ENCODE peak calls at places on chromosomes 12 and 14, in six cellular contexts. One of them, this sample, is unnamed.
A peak's percentile ranks its signal among the peaks of the same experiment; 100 is the strongest.

GRCh38 chr12:106246891-106247730 is 709 bp downstream of the CKAP4 start:
- DNase-seq in MV-4-11: peak; percentile 12
- DNase-seq in GM12864: no peak
- DNase-seq in naive B cell: peak; percentile 48
- DNase-seq in fibroblast of pulmonary artery: peak; percentile 68
- DNase-seq in stimulated activated CD4-positive, alpha-beta T cell treated with anti-CD3 and anti-CD28 coated beads, TNF-alpha, amount 100 ng/mL, for 1 hour: no peak
- DNase-seq in this sample: peak; percentile 51

GRCh38 chr12:7373226-7373625 is 69.4 kb downstream of the ACSM4 start:
- DNase-seq in GM12864: no peak
- DNase-seq in MV-4-11: no peak
- DNase-seq in stimulated activated CD4-positive, alpha-beta T cell treated with anti-CD3 and anti-CD28 coated beads, TNF-alpha, amount 100 ng/mL, for 1 hour: no peak
- DNase-seq in fibroblast of pulmonary artery: no peak
- DNase-seq in naive B cell: no peak
- DNase-seq in this sample: no peak

GRCh38 chr14:35349966-35350365 is 54.6 kb downstream of the NFKBIA start:
- DNase-seq in naive B cell: no peak
- DNase-seq in stimulated activated CD4-positive, alpha-beta T cell treated with anti-CD3 and anti-CD28 coated beads, TNF-alpha, amount 100 ng/mL, for 1 hour: no peak
- DNase-seq in GM12864: no peak
- DNase-seq in fibroblast of pulmonary artery: no peak
- DNase-seq in MV-4-11: no peak
- DNase-seq in this sample: no peak

GRCh38 chr14:92684801-92685560 is 63.4 kb downstream of the LGMN start:
- DNase-seq in GM12864: no peak
- DNase-seq in MV-4-11: no peak
- DNase-seq in fibroblast of pulmonary artery: no peak
- DNase-seq in naive B cell: no peak
- DNase-seq in stimulated activated CD4-positive, alpha-beta T cell treated with anti-CD3 and anti-CD28 coated beads, TNF-alpha, amount 100 ng/mL, for 1 hour: no peak
- DNase-seq in this sample: no peak

GRCh38 chr14:96945721-96946120 is 148.5 kb downstream of the VRK1 start:
- DNase-seq in stimulated activated CD4-positive, alpha-beta T cell treated with anti-CD3 and anti-CD28 coated beads, TNF-alpha, amount 100 ng/mL, for 1 hour: no peak
- DNase-seq in naive B cell: no peak
- DNase-seq in GM12864: no peak
- DNase-seq in MV-4-11: no peak
- DNase-seq in fibroblast of pulmonary artery: no peak
- DNase-seq in this sample: no peak

GRCh38 chr12:26790645-26790994 is 42.4 kb downstream of the ITPR2 start:
- DNase-seq in naive B cell: no peak
- DNase-seq in fibroblast of pulmonary artery: no peak
- DNase-seq in stimulated activated CD4-positive, alpha-beta T cell treated with anti-CD3 and anti-CD28 coated beads, TNF-alpha, amount 100 ng/mL, for 1 hour: no peak
- DNase-seq in GM12864: no peak
- DNase-seq in MV-4-11: no peak
- DNase-seq in this sample: no peak

GRCh38 chr12:9792961-9793617 is 32.4 kb upstream of the CD69 start:
- DNase-seq in naive B cell: no peak
- DNase-seq in GM12864: no peak
- DNase-seq in MV-4-11: no peak
- DNase-seq in stimulated activated CD4-positive, alpha-beta T cell treated with anti-CD3 and anti-CD28 coated beads, TNF-alpha, amount 100 ng/mL, for 1 hour: no peak
- DNase-seq in fibroblast of pulmonary artery: peak; percentile 58
- DNase-seq in this sample: no peak

GRCh38 chr12:68403711-68404110 is 71.5 kb upstream of the MDM1 start:
- DNase-seq in fibroblast of pulmonary artery: no peak
- DNase-seq in MV-4-11: no peak
- DNase-seq in stimulated activated CD4-positive, alpha-beta T cell treated with anti-CD3 and anti-CD28 coated beads, TNF-alpha, amount 100 ng/mL, for 1 hour: no peak
- DNase-seq in naive B cell: no peak
- DNase-seq in GM12864: no peak
- DNase-seq in this sample: no peak

GRCh38 chr12:44835641-44836379 is 40.3 kb downstream of the NELL2 start:
- DNase-seq in fibroblast of pulmonary artery: no peak
- DNase-seq in GM12864: no peak
- DNase-seq in MV-4-11: no peak
- DNase-seq in stimulated activated CD4-positive, alpha-beta T cell treated with anti-CD3 and anti-CD28 coated beads, TNF-alpha, amount 100 ng/mL, for 1 hour: no peak
- DNase-seq in naive B cell: no peak
- DNase-seq in this sample: no peak

GRCh38 chr12:117101953-117102833 is 3.0 kb upstream of the TESC start:
- DNase-seq in naive B cell: no peak
- DNase-seq in MV-4-11: no peak
- DNase-seq in fibroblast of pulmonary artery: no peak
- DNase-seq in stimulated activated CD4-positive, alpha-beta T cell treated with anti-CD3 and anti-CD28 coated beads, TNF-alpha, amount 100 ng/mL, for 1 hour: no peak
- DNase-seq in GM12864: no peak
- DNase-seq in this sample: no peak

GRCh38 chr14:87131879-87132278 is 861.1 kb downstream of the GALC start:
- DNase-seq in stimulated activated CD4-positive, alpha-beta T cell treated with anti-CD3 and anti-CD28 coated beads, TNF-alpha, amount 100 ng/mL, for 1 hour: no peak
- DNase-seq in GM12864: no peak
- DNase-seq in naive B cell: no peak
- DNase-seq in MV-4-11: no peak
- DNase-seq in fibroblast of pulmonary artery: no peak
- DNase-seq in this sample: no peak

GRCh38 chr14:100408350-100409015 is 85.3 kb downstream of the SLC25A47 start:
- DNase-seq in MV-4-11: peak; percentile 84
- DNase-seq in naive B cell: no peak
- DNase-seq in fibroblast of pulmonary artery: peak; percentile 79
- DNase-seq in GM12864: no peak
- DNase-seq in stimulated activated CD4-positive, alpha-beta T cell treated with anti-CD3 and anti-CD28 coated beads, TNF-alpha, amount 100 ng/mL, for 1 hour: no peak
- DNase-seq in this sample: no peak

GRCh38 chr12:2796187-2796663 is 1.5 kb downstream of the FKBP4 start:
- DNase-seq in stimulated activated CD4-positive, alpha-beta T cell treated with anti-CD3 and anti-CD28 coated beads, TNF-alpha, amount 100 ng/mL, for 1 hour: no peak
- DNase-seq in MV-4-11: no peak
- DNase-seq in naive B cell: no peak
- DNase-seq in fibroblast of pulmonary artery: no peak
- DNase-seq in GM12864: no peak
- DNase-seq in this sample: no peak

GRCh38 chr14:21846227-21846885 is 172.7 kb upstream of the OR4E1 start:
- DNase-seq in fibroblast of pulmonary artery: no peak
- DNase-seq in naive B cell: no peak
- DNase-seq in MV-4-11: peak; percentile 7
- DNase-seq in stimulated activated CD4-positive, alpha-beta T cell treated with anti-CD3 and anti-CD28 coated beads, TNF-alpha, amount 100 ng/mL, for 1 hour: peak; percentile 37
- DNase-seq in GM12864: no peak
- DNase-seq in this sample: no peak

GRCh38 chr12:96395236-96395635 is 5.0 kb downstream of the CDK17 start:
- DNase-seq in GM12864: no peak
- DNase-seq in stimulated activated CD4-positive, alpha-beta T cell treated with anti-CD3 and anti-CD28 coated beads, TNF-alpha, amount 100 ng/mL, for 1 hour: no peak
- DNase-seq in naive B cell: no peak
- DNase-seq in MV-4-11: no peak
- DNase-seq in fibroblast of pulmonary artery: no peak
- DNase-seq in this sample: no peak

GRCh38 chr14:56094063-56094462 is 24.1 kb upstream of the PELI2 start:
- DNase-seq in stimulated activated CD4-positive, alpha-beta T cell treated with anti-CD3 and anti-CD28 coated beads, TNF-alpha, amount 100 ng/mL, for 1 hour: no peak
- DNase-seq in MV-4-11: no peak
- DNase-seq in fibroblast of pulmonary artery: peak; percentile 58
- DNase-seq in naive B cell: no peak
- DNase-seq in GM12864: no peak
- DNase-seq in this sample: no peak

GRCh38 chr14:81219210-81219820 is 1.4 kb downstream of the GTF2A1 start:
- DNase-seq in naive B cell: peak; percentile 90
- DNase-seq in stimulated activated CD4-positive, alpha-beta T cell treated with anti-CD3 and anti-CD28 coated beads, TNF-alpha, amount 100 ng/mL, for 1 hour: peak; percentile 72
- DNase-seq in MV-4-11: peak; percentile 93
- DNase-seq in fibroblast of pulmonary artery: peak; percentile 99
- DNase-seq in GM12864: peak; percentile 92
- DNase-seq in this sample: peak; percentile 86

GRCh38 chr12:110543252-110543959 is 39.7 kb downstream of the PPTC7 start:
- DNase-seq in stimulated activated CD4-positive, alpha-beta T cell treated with anti-CD3 and anti-CD28 coated beads, TNF-alpha, amount 100 ng/mL, for 1 hour: no peak
- DNase-seq in naive B cell: no peak
- DNase-seq in GM12864: peak; percentile 54
- DNase-seq in fibroblast of pulmonary artery: peak; percentile 95
- DNase-seq in MV-4-11: no peak
- DNase-seq in this sample: no peak

GRCh38 chr14:35669782-35670181 is 135.8 kb downstream of the INSM2 start:
- DNase-seq in stimulated activated CD4-positive, alpha-beta T cell treated with anti-CD3 and anti-CD28 coated beads, TNF-alpha, amount 100 ng/mL, for 1 hour: no peak
- DNase-seq in GM12864: no peak
- DNase-seq in fibroblast of pulmonary artery: peak; percentile 16
- DNase-seq in MV-4-11: no peak
- DNase-seq in naive B cell: no peak
- DNase-seq in this sample: no peak

GRCh38 chr14:52690983-52691760 is 4.2 kb downstream of the ERO1A start:
- DNase-seq in MV-4-11: no peak
- DNase-seq in naive B cell: no peak
- DNase-seq in GM12864: no peak
- DNase-seq in stimulated activated CD4-positive, alpha-beta T cell treated with anti-CD3 and anti-CD28 coated beads, TNF-alpha, amount 100 ng/mL, for 1 hour: no peak
- DNase-seq in fibroblast of pulmonary artery: no peak
- DNase-seq in this sample: no peak

GRCh38 chr14:32370720-32371119 is 41.6 kb downstream of the AKAP6 start:
- DNase-seq in MV-4-11: no peak
- DNase-seq in GM12864: no peak
- DNase-seq in stimulated activated CD4-positive, alpha-beta T cell treated with anti-CD3 and anti-CD28 coated beads, TNF-alpha, amount 100 ng/mL, for 1 hour: no peak
- DNase-seq in naive B cell: no peak
- DNase-seq in fibroblast of pulmonary artery: peak; percentile 67
- DNase-seq in this sample: no peak

GRCh38 chr12:130281157-130281799 is 56.4 kb upstream of the PIWIL1 start:
- DNase-seq in stimulated activated CD4-positive, alpha-beta T cell treated with anti-CD3 and anti-CD28 coated beads, TNF-alpha, amount 100 ng/mL, for 1 hour: peak; percentile 7
- DNase-seq in MV-4-11: no peak
- DNase-seq in GM12864: no peak
- DNase-seq in fibroblast of pulmonary artery: no peak
- DNase-seq in naive B cell: no peak
- DNase-seq in this sample: peak; percentile 47

GRCh38 chr14:94014375-94014774 is 11.8 kb upstream of the OTUB2 start:
- DNase-seq in fibroblast of pulmonary artery: no peak
- DNase-seq in GM12864: no peak
- DNase-seq in MV-4-11: no peak
- DNase-seq in stimulated activated CD4-positive, alpha-beta T cell treated with anti-CD3 and anti-CD28 coated beads, TNF-alpha, amount 100 ng/mL, for 1 hour: no peak
- DNase-seq in naive B cell: no peak
- DNase-seq in this sample: no peak

GRCh38 chr14:78764645-78765044 is 594.5 kb downstream of the NRXN3 start:
- DNase-seq in GM12864: no peak
- DNase-seq in naive B cell: no peak
- DNase-seq in fibroblast of pulmonary artery: no peak
- DNase-seq in MV-4-11: no peak
- DNase-seq in stimulated activated CD4-positive, alpha-beta T cell treated with anti-CD3 and anti-CD28 coated beads, TNF-alpha, amount 100 ng/mL, for 1 hour: no peak
- DNase-seq in this sample: no peak

GRCh38 chr12:114846771-114847170 is 162.8 kb upstream of the TBX3 start:
- DNase-seq in naive B cell: no peak
- DNase-seq in GM12864: no peak
- DNase-seq in MV-4-11: no peak
- DNase-seq in fibroblast of pulmonary artery: no peak
- DNase-seq in stimulated activated CD4-positive, alpha-beta T cell treated with anti-CD3 and anti-CD28 coated beads, TNF-alpha, amount 100 ng/mL, for 1 hour: no peak
- DNase-seq in this sample: no peak

This sample was measured in progenitor cell of endocrine pancreas.